ENCODE peak calls at places on chromosomes 11 and 22, in six cellular contexts. J is endodermal cell, L is adrenal gland, D is dorsolateral prefrontal cortex, C is colonic mucosa, Q is DND-41. F is an unnamed sample.
A peak's percentile ranks its signal among the peaks of the same experiment; 100 is the strongest.

GRCh38 chr11:118003021-118003423 is 16.8 kb downstream of the IL10RA start:
- DNase-seq in C (no peak), D (no peak), L (no peak), J (no peak), Q (peak; percentile 45), F (peak; percentile 25)

GRCh38 chr11:3341298-3341697 is 37.6 kb downstream of the ZNF195 start:
- DNase-seq in L (peak; percentile 48), C (peak; percentile 76), D (peak; percentile 8), Q (peak; percentile 67), J (peak; percentile 94), F (peak; percentile 42)

GRCh38 chr22:43720718-43721117 is 91.4 kb downstream of the EFCAB6 start:
- DNase-seq in L (no peak), C (no peak), D (no peak), J (no peak), Q (no peak), F (no peak)

GRCh38 chr11:106706355-106706754 is 311.9 kb downstream of the GUCY1A2 start:
- DNase-seq in L (no peak), D (no peak), C (no peak), Q (no peak), J (no peak), F (no peak)

GRCh38 chr11:44608654-44609027 is 43.2 kb downstream of the CD82 start:
- DNase-seq in D (no peak), J (no peak), C (no peak), L (no peak), Q (no peak), F (no peak)

GRCh38 chr22:35531202-35531601 is 9.4 kb upstream of the RASD2 start:
- DNase-seq in Q (no peak), C (no peak), L (no peak), J (no peak), D (no peak), F (no peak)

GRCh38 chr22:30858976-30859713 is 109.4 kb downstream of the MORC2 start:
- DNase-seq in C (no peak), Q (no peak), J (no peak), L (no peak), D (no peak), F (no peak)

GRCh38 chr11:108221401-108221800 is 1.0 kb downstream of the NPAT start:
- DNase-seq in L (no peak), Q (no peak), J (no peak), C (no peak), D (no peak), F (no peak)

GRCh38 chr11:115527534-115528125 is 23.4 kb upstream of the CADM1 start:
- DNase-seq in C (peak; percentile 30), D (no peak), J (peak; percentile 75), Q (no peak), L (no peak), F (no peak)

GRCh38 chr11:71996946-71997345 is 1.8 kb upstream of the IL18BP start:
- DNase-seq in J (no peak), L (no peak), D (no peak), Q (no peak), C (no peak), F (no peak)

GRCh38 chr11:57462597-57462996 is 2.3 kb downstream of the RTN4RL2 start:
- DNase-seq in D (no peak), J (no peak), Q (no peak), C (no peak), L (no peak), F (no peak)

GRCh38 chr11:119489087-119489486 is 66.1 kb upstream of the THY1 start:
- DNase-seq in L (no peak), J (peak; percentile 22), C (no peak), Q (no peak), D (no peak), F (no peak)

GRCh38 chr22:22092101-22092500 is 109.5 kb upstream of the TOP3B start:
- DNase-seq in D (no peak), J (no peak), Q (no peak), L (no peak), C (no peak), F (no peak)

GRCh38 chr22:38718414-38718813 is 12.7 kb downstream of the GTPBP1 start:
- DNase-seq in C (peak; percentile 84), D (peak; percentile 65), J (peak; percentile 87), Q (no peak), L (peak; percentile 81), F (peak; percentile 35)

GRCh38 chr11:97617031-97617430 is 1227.2 kb downstream of the JRKL start:
- DNase-seq in C (no peak), Q (no peak), J (no peak), D (no peak), L (no peak), F (no peak)

GRCh38 chr11:33696411-33696810 is 4.2 kb downstream of the C11orf91 start:
- DNase-seq in J (no peak), Q (no peak), L (no peak), D (no peak), C (no peak), F (no peak)

GRCh38 chr22:25162561-25162960 is 37.1 kb upstream of the CRYBB3 start:
- DNase-seq in J (no peak), C (no peak), D (no peak), Q (no peak), L (no peak), F (no peak)

GRCh38 chr22:35457729-35458546 is 58.0 kb downstream of the MCM5 start:
- DNase-seq in D (no peak), C (no peak), Q (no peak), J (peak; percentile 48), L (no peak), F (no peak)

GRCh38 chr22:45329536-45329936 is 19.8 kb downstream of the FAM118A start:
- DNase-seq in D (peak; percentile 66), Q (no peak), C (no peak), J (no peak), L (no peak), F (no peak)

GRCh38 chr22:42820075-42820763 is 36.9 kb downstream of the ARFGAP3 start:
- DNase-seq in Q (no peak), D (no peak), L (no peak), C (no peak), J (no peak), F (peak; percentile 19)

GRCh38 chr11:21896216-21896615 is 296.7 kb upstream of the ANO5 start:
- DNase-seq in C (no peak), J (no peak), Q (no peak), D (no peak), L (no peak), F (no peak)

GRCh38 chr11:11821899-11822298 is 19.9 kb upstream of the USP47 start:
- DNase-seq in J (no peak), L (no peak), C (no peak), D (no peak), Q (no peak), F (no peak)

GRCh38 chr11:10398525-10398924 is 56.5 kb upstream of the AMPD3 start:
- DNase-seq in L (no peak), D (no peak), C (no peak), Q (no peak), J (peak; percentile 40), F (no peak)

GRCh38 chr11:80899381-80899780 is 1458.6 kb upstream of the TENM4 start:
- DNase-seq in J (no peak), Q (no peak), C (no peak), L (no peak), D (no peak), F (no peak)

GRCh38 chr11:67680701-67681472 is 6.5 kb upstream of the ALDH3B2 start:
- DNase-seq in L (no peak), J (no peak), C (no peak), D (no peak), Q (peak; percentile 61), F (no peak)
- H3K27ac ChIP-seq in L (no peak overlapping the region), J (no peak overlapping the region), C (no peak overlapping the region), D (no peak overlapping the region), Q (peak overlapping the region; percentile 78), F (no peak overlapping the region)

GRCh38 chr11:13970986-13971385 is 8.5 kb downstream of the SPON1 start:
- DNase-seq in J (peak; percentile 83), D (no peak), L (no peak), C (peak; percentile 81), Q (no peak), F (no peak)
- H3K27ac ChIP-seq in J (no peak overlapping the region), D (no peak overlapping the region), L (no peak overlapping the region), C (no peak overlapping the region), Q (no peak overlapping the region), F (no peak overlapping the region)

GRCh38 chr11:93577291-93577690 is 34.1 kb upstream of the SMCO4 start:
- DNase-seq in J (no peak), D (no peak), C (no peak), L (no peak), Q (no peak), F (no peak)
- H3K27ac ChIP-seq in J (no peak overlapping the region), D (no peak overlapping the region), C (no peak overlapping the region), L (no peak overlapping the region), Q (no peak overlapping the region), F (no peak overlapping the region)

GRCh38 chr11:47247502-47247901 is 1.1 kb downstream of the ACP2 start:
- DNase-seq in C (no peak), Q (no peak), D (no peak), L (no peak), J (no peak), F (no peak)

GRCh38 chr11:47249378-47249715 is 733 bp upstream of the ACP2 start:
- DNase-seq in D (no peak), J (no peak), C (no peak), Q (no peak), L (no peak), F (no peak)

GRCh38 chr11:47245586-47246357 is 2.8 kb downstream of the ACP2 start:
- DNase-seq in D (no peak), J (no peak), C (no peak), L (no peak), Q (no peak), F (no peak)

GRCh38 chr11:47248664-47249377 is at the start of gene ACP2:
- DNase-seq in L (peak; percentile 86), D (peak; percentile 87), C (peak; percentile 92), Q (peak; percentile 90), J (peak; percentile 90), F (peak; percentile 87)

GRCh38 chr11:47248304-47248663 is 330 bp downstream of the ACP2 start:
- DNase-seq in L (no peak), D (no peak), J (no peak), Q (no peak), C (no peak), F (no peak)
- H3K27ac ChIP-seq in L (peak overlapping the region; percentile 84), D (peak overlapping the region; percentile 95), J (peak overlapping the region; percentile 93), Q (peak overlapping the region; percentile 86), C (peak overlapping the region; percentile 73), F (peak overlapping the region; percentile 75)

GRCh38 chr11:69951821-69952590 is 126.1 kb upstream of the ANO1 start:
- DNase-seq in Q (no peak), L (no peak), D (no peak), J (peak; percentile 36), C (no peak), F (no peak)
- H3K27ac ChIP-seq in Q (no peak overlapping the region), L (no peak overlapping the region), D (no peak overlapping the region), J (no peak overlapping the region), C (no peak overlapping the region), F (no peak overlapping the region)

DNA sequence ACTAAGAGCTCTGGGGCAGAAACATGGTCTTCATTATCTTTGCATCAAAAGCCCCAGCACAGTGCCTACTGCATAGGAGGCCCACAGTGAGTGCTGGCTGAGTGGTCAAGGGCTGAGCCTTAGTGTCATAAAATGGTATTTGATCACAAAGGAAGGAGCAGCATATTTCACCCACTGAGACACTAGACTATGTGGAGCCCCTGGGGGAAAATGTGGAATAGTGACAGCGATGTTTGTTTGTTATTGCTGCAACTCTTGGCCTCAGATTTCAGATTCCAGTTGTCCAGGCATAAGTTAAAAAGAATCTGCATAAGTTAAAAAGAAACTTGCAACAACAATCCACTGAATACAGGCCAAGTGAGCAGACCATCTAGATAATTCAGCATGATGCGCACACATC is 7.0 kb downstream of the KIRREL3 start:
- DNase-seq in C (no peak), J (no peak), Q (no peak), L (no peak), D (no peak), F (no peak)
- H3K27ac ChIP-seq in C (no peak overlapping the region), J (no peak overlapping the region), Q (no peak overlapping the region), L (no peak overlapping the region), D (no peak overlapping the region), F (no peak overlapping the region)

F was measured in CD4-positive, alpha-beta memory T cell.